ENCODE peak calls at places on chromosomes 4 and X, in four cellular contexts. Z is cardiac muscle cell, L is pancreas, K is IMR-90. J is an unnamed sample.

GRCh38 chrX:130999360-130999759 is 58.8 kb upstream of the ARHGAP36 start:
- DNase-seq in L (no peak), K (no peak), Z (no peak), J (no peak)

GRCh38 chr4:86452323-86452995 is 92.6 kb upstream of the MAPK10 start:
- DNase-seq in K (peak; percentile 38), L (no peak), Z (no peak), J (no peak)

GRCh38 chrX:10265775-10266174 is 109.0 kb downstream of the CLCN4 start:
- DNase-seq in Z (no peak), L (no peak), K (no peak), J (no peak)

GRCh38 chr4:168632246-168632832 is 135.5 kb downstream of the PALLD start:
- DNase-seq in Z (peak; percentile 46), L (no peak), K (no peak), J (no peak)

GRCh38 chr4:108635070-108635655 is 14.8 kb downstream of the RPL34 start:
- DNase-seq in L (no peak), K (no peak), Z (no peak), J (no peak)

GRCh38 chrX:66489339-66489738 is 149.5 kb downstream of the EDA2R start:
- DNase-seq in K (no peak), Z (no peak), L (no peak), J (no peak)

GRCh38 chr4:26020083-26020668 is 106.2 kb downstream of the SMIM20 start:
- DNase-seq in K (peak; percentile 84), L (no peak), Z (no peak), J (peak; percentile 46)

GRCh38 chrX:25343060-25343459 is 327.3 kb upstream of the ARX start:
- DNase-seq in L (no peak), K (no peak), Z (no peak), J (no peak)

GRCh38 chr4:111960241-111960667 is 185.0 kb upstream of the FAM241A start:
- DNase-seq in Z (no peak), K (no peak), L (no peak), J (no peak)

GRCh38 chr4:147760176-147760575 is 28.3 kb downstream of the ARHGAP10 start:
- DNase-seq in Z (no peak), L (no peak), K (no peak), J (no peak)

GRCh38 chr4:33924239-33924638 is 2320.1 kb downstream of the ARAP2 start:
- DNase-seq in K (peak; percentile 37), L (no peak), Z (peak; percentile 30), J (no peak)

GRCh38 chr4:82031386-82031785 is 342.4 kb downstream of the HNRNPD start:
- DNase-seq in Z (no peak), K (no peak), L (no peak), J (no peak)

GRCh38 chr4:174156239-174156826 is 127.1 kb downstream of the FBXO8 start:
- DNase-seq in Z (peak; percentile 62), L (no peak), K (peak; percentile 38), J (peak; percentile 55)

GRCh38 chr4:14111730-14112171 is 484.2 kb upstream of the BOD1L1 start:
- DNase-seq in K (peak; percentile 13), Z (no peak), L (no peak), J (no peak)

GRCh38 chr4:184756399-184756798 is 22.5 kb upstream of the CENPU start:
- DNase-seq in L (no peak), Z (no peak), K (peak; percentile 47), J (no peak)

GRCh38 chr4:87839309-87839946 is 6.7 kb downstream of the MEPE start:
- DNase-seq in K (peak; percentile 49), Z (peak; percentile 49), L (no peak), J (peak; percentile 69)

GRCh38 chr4:8393593-8394038 is 46.9 kb downstream of the ACOX3 start:
- DNase-seq in L (no peak), Z (no peak), K (peak; percentile 97), J (no peak)

GRCh38 chr4:98659741-98660507 is 1.5 kb upstream of the TSPAN5 start:
- DNase-seq in Z (no peak), L (no peak), K (peak; percentile 58), J (no peak)

GRCh38 chr4:86099348-86099747 is 260.5 kb downstream of the MAPK10 start:
- DNase-seq in K (no peak), L (no peak), Z (no peak), J (no peak)

GRCh38 chr4:30948653-30949052 is 228.5 kb downstream of the PCDH7 start:
- DNase-seq in K (peak; percentile 58), Z (no peak), L (no peak), J (no peak)

DNA sequence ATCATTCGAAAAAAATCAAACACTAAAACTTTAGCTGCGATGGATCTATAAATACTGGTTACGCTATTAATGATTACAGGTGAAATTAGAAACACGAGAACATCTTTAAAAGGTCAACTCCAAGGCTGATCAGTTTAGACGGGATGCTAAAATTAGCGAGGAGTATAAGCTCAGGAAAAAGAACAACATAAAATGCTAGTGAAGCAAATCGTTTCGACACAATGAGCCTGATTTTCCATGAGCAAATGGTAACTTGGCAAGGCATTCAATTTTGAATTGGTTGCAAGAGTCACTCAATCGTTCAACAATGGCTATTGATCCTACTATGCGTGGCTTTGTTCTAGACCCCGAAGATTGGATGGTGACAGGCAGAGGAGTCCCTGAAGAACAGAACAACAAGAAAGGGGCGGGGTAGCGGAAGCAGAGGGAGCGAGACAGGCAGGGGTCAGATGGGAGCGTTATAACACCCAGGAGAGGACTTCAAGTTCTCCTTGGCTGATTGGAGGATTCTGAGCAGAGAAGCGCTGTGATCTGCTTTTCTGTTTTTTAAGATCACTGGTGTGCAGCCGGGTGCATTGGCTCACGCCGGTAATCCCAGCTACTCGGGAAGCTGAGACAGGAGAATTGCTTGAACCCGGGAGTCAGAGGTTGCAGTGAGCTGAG is 146.5 kb downstream of the RBM47 start:
- DNase-seq in K (no peak), Z (no peak), L (no peak), J (no peak)
- H3K27ac ChIP-seq in K (no peak overlapping the region), Z (no peak overlapping the region), L (no peak overlapping the region), J (no peak overlapping the region)

GRCh38 chr4:48369248-48369647 is 27.9 kb downstream of the SLAIN2 start:
- DNase-seq in Z (no peak), K (peak; percentile 48), L (no peak), J (no peak)
- H3K27ac ChIP-seq in Z (no peak overlapping the region), K (no peak overlapping the region), L (no peak overlapping the region), J (no peak overlapping the region)

GRCh38 chr4:56321246-56321645 is 66.0 kb downstream of the AASDH start:
- DNase-seq in Z (no peak), K (peak; percentile 22), L (no peak), J (no peak)

GRCh38 chr4:56330691-56331090 is 56.6 kb downstream of the AASDH start:
- DNase-seq in Z (no peak), K (peak; percentile 31), L (no peak), J (no peak)

GRCh38 chr4:56323386-56323785 is 63.9 kb downstream of the AASDH start:
- DNase-seq in L (no peak), K (peak; percentile 4), Z (no peak), J (no peak)

GRCh38 chr4:56324011-56324610 is 63.2 kb downstream of the AASDH start:
- DNase-seq in L (no peak), Z (no peak), K (no peak), J (no peak)

DNA sequence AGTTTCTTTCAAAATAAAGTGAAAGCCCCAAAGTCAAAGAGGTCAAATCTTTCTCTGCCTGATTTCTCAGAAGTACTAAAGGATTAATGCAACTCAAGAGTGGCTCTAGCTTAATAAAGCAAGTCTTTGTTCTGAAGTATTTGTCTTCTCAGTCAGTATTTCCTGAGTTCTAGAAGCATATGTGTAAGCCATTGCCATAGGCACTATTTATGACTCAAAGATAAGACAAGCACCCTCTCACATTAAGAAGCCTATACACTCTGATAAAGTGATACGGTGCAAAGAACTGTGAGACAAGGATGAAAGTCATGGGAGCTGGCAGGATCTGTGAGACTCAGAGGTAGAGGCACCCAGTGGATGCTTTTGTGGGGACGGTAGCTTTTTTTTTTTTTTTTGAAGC is 60.9 kb downstream of the AASDH start:
- DNase-seq in Z (no peak), L (no peak), K (peak; percentile 3), J (no peak)
- H3K27ac ChIP-seq in Z (peak overlapping the region; percentile 26), L (no peak overlapping the region), K (no peak overlapping the region), J (no peak overlapping the region)

DNA sequence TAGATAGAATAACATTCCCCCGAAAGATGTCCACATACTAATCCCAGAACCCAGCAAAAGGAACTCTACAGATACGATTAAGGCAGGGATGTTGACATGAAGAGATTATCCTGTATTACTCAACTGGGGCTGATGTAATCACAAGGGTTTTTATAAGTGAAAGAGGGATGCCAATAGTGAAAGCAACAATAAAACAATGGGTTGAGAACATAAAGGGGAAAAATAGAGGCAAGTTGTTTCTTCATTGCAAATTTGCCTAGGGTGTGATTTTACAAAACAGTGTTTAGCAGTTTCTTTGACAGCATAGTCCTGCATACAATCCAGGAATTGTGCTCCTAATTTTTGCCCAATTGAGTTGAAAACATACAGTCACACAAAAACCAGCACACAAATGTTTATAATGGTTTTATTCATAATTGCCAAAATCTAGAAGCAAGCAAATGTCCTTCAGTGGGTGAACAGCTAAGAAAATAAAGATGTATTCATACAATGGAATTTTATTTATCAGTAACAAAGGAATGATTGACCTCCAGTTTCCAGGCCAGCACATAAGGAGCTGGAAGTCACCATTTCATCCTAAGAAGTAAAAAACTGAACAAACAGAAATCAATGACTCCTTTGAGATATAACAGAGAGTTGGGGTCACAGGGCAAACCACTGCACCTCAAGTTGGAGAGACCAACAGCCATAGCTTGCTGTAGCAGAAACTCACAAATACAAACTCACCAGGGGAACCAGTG is 107.2 kb downstream of the CENPC start:
- DNase-seq in L (no peak), K (peak; percentile 85), Z (no peak), J (no peak)
- H3K27ac ChIP-seq in L (no peak overlapping the region), K (peak overlapping the region; percentile 44), Z (no peak overlapping the region), J (no peak overlapping the region)

GRCh38 chr4:11598591-11598990 is 169.9 kb upstream of the HS3ST1 start:
- DNase-seq in Z (no peak), L (no peak), K (no peak), J (no peak)

GRCh38 chr4:11599044-11599443 is 170.3 kb upstream of the HS3ST1 start:
- DNase-seq in L (no peak), Z (no peak), K (no peak), J (no peak)

GRCh38 chr4:11597506-11597905 is 168.8 kb upstream of the HS3ST1 start:
- DNase-seq in K (no peak), Z (no peak), L (no peak), J (no peak)

GRCh38 chr4:11592276-11592675 is 163.6 kb upstream of the HS3ST1 start:
- DNase-seq in Z (no peak), K (no peak), L (no peak), J (no peak)

DNA sequence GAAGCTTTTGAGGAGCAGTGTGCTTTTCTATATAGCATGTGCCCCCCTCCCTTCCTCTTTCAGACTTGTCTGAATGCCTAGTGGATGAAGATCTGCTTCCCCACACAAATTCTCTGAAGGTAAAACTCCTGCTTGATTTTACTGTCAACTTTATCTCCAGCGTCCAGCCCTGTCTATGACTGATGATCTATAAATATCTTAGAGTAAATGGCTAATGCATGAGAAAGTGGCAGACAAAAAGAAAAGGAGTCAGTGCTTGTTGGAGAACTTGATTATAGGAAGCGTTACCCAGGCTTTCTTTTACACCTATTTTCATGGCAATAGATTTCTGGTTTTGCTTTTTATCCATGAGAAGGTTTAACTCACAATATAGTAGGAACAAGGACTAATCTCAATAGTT is 168.3 kb upstream of the HS3ST1 start:
- DNase-seq in L (no peak), Z (peak; percentile 36), K (no peak), J (no peak)
- H3K27ac ChIP-seq in L (no peak overlapping the region), Z (peak overlapping the region; percentile 69), K (no peak overlapping the region), J (no peak overlapping the region)

J was measured in Karpas-422.